ENCODE peak calls at places on chromosomes 7 and 10, in eight cellular contexts. V is fibroblast of the aortic adventitia, F is RWPE1, H is OCI-LY7, R is K562, W is foreskin fibroblast, K is DND-41, C is cardiac fibroblast. X is an unnamed sample.

GRCh38 chr7:149226840-149227494 is 12.5 kb upstream of the ZNF212 start:
- DNase-seq in F (no peak), C (no peak), H (no peak), K (no peak), V (no peak), W (peak), R (no peak), X (no peak)

GRCh38 chr7:131431289-131431688 is 103.6 kb downstream of the MKLN1 start:
- DNase-seq in R (no peak), C (peak), F (peak), W (no peak), V (peak), K (no peak), H (no peak), X (no peak)

GRCh38 chr7:71633571-71634008 is 501.6 kb downstream of the GALNT17 start:
- DNase-seq in K (no peak), W (peak), R (no peak), C (peak), F (peak), V (peak), H (no peak), X (peak)

GRCh38 chr7:33636359-33636758 is 269.0 kb upstream of the BMPER start:
- DNase-seq in R (no peak), K (no peak), F (no peak), C (no peak), V (no peak), H (no peak), W (no peak), X (no peak)

GRCh38 chr10:103676851-103677417 is 178.4 kb downstream of the SH3PXD2A start:
- DNase-seq in C (peak), R (no peak), V (peak), W (peak), F (peak), H (no peak), K (no peak), X (peak)

GRCh38 chr7:31850601-31851000 is 163.6 kb downstream of the PPP1R17 start:
- DNase-seq in H (no peak), F (no peak), R (no peak), W (no peak), C (no peak), V (no peak), K (no peak), X (no peak)

GRCh38 chr7:48887500-48887899 is 36.8 kb upstream of the CDC14C start:
- DNase-seq in V (no peak), F (peak), H (no peak), K (no peak), W (no peak), R (no peak), C (no peak), X (no peak)

GRCh38 chr7:127619681-127620405 is 1.9 kb upstream of the PAX4 start:
- DNase-seq in F (no peak), C (no peak), V (no peak), K (no peak), R (no peak), H (no peak), W (no peak), X (no peak)

GRCh38 chr7:159115601-159116501 is 28.8 kb downstream of the VIPR2 start:
- DNase-seq in R (no peak), W (no peak), C (no peak), V (no peak), H (no peak), K (no peak), F (no peak), X (no peak)

GRCh38 chr7:66238712-66239466 is 33.8 kb downstream of the TPST1 start:
- DNase-seq in K (no peak), F (no peak), H (no peak), W (no peak), V (no peak), R (no peak), C (no peak), X (no peak)

GRCh38 chr10:132807621-132808049 is 21.7 kb upstream of the NKX6-2 start:
- DNase-seq in W (no peak), K (no peak), R (no peak), F (no peak), V (no peak), C (no peak), H (no peak), X (no peak)

GRCh38 chr7:21507627-21508343 is 35.1 kb upstream of the DNAH11 start:
- DNase-seq in K (no peak), R (peak), H (peak), W (peak), C (peak), V (peak), F (no peak), X (no peak)

GRCh38 chr10:43644252-43644651 is 4.4 kb downstream of the ZNF32 start:
- DNase-seq in C (peak), K (no peak), V (peak), H (no peak), W (no peak), F (no peak), R (no peak), X (no peak)

GRCh38 chr10:93065675-93066543 is 5.3 kb downstream of the CYP26C1 start:
- DNase-seq in W (no peak), K (no peak), H (no peak), F (no peak), V (no peak), R (no peak), C (no peak), X (no peak)

GRCh38 chr10:101140084-101140949 is 9.2 kb downstream of the TLX1 start:
- DNase-seq in F (no peak), V (no peak), C (no peak), K (no peak), H (no peak), W (no peak), R (no peak), X (no peak)

GRCh38 chr7:115224923-115225322 is 303.0 kb downstream of the MDFIC start:
- DNase-seq in F (no peak), V (no peak), K (no peak), R (no peak), H (no peak), W (no peak), C (no peak), X (no peak)

GRCh38 chr10:87860156-87860795 is 3.1 kb downstream of the KLLN start:
- DNase-seq in H (peak), W (peak), F (peak), C (peak), V (peak), K (peak), R (peak), X (no peak)

GRCh38 chr7:103628742-103629141 is 182.7 kb upstream of the SLC26A5 start:
- DNase-seq in K (no peak), H (no peak), W (no peak), V (no peak), C (no peak), R (no peak), F (no peak), X (no peak)

GRCh38 chr10:36730316-36730715 is 395.1 kb upstream of the ANKRD30A start:
- DNase-seq in K (no peak), V (no peak), C (no peak), F (peak), H (no peak), W (no peak), R (no peak), X (no peak)

GRCh38 chr7:82605247-82605864 is 161.8 kb upstream of the CACNA2D1 start:
- DNase-seq in R (peak), F (peak), H (peak), W (peak), V (peak), C (peak), K (peak), X (no peak)

GRCh38 chr7:130667593-130668257 is 823 bp downstream of the COPG2 start:
- DNase-seq in C (peak), K (no peak), F (no peak), W (no peak), R (peak), V (no peak), H (no peak), X (no peak)

GRCh38 chr7:24134535-24134934 is 149.5 kb upstream of the NPY start:
- DNase-seq in F (no peak), C (no peak), H (no peak), W (no peak), V (no peak), K (no peak), R (no peak), X (no peak)

GRCh38 chr7:157615852-157616251 is 279.0 kb downstream of the DNAJB6 start:
- DNase-seq in H (no peak), V (no peak), W (no peak), C (no peak), R (no peak), K (no peak), F (no peak), X (no peak)

GRCh38 chr7:92415225-92415624 is 32.1 kb upstream of the GATAD1 start:
- DNase-seq in H (no peak), K (no peak), V (peak), C (peak), R (no peak), W (peak), F (no peak), X (no peak)

GRCh38 chr10:1033601-1034000 is 7.9 kb upstream of the IDI2 start:
- DNase-seq in C (no peak), W (no peak), V (no peak), R (no peak), H (no peak), K (no peak), F (no peak), X (no peak)

GRCh38 chr10:43211431-43212042 is 55.3 kb downstream of the RASGEF1A start:
- DNase-seq in K (no peak), H (no peak), V (no peak), F (no peak), W (no peak), C (no peak), R (no peak), X (no peak)

GRCh38 chr10:103197891-103198290 is 4.8 kb upstream of the NT5C2 start:
- DNase-seq in R (no peak), W (no peak), F (no peak), K (no peak), C (no peak), V (no peak), H (no peak), X (no peak)

GRCh38 chr7:2169923-2170575 is 62.7 kb downstream of the MAD1L1 start:
- DNase-seq in F (peak), K (no peak), R (no peak), H (no peak), W (no peak), V (no peak), C (no peak), X (no peak)

GRCh38 chr7:21345361-21345760 is 82.5 kb upstream of the SP4 start:
- DNase-seq in V (no peak), C (no peak), F (no peak), K (no peak), R (no peak), W (no peak), H (no peak), X (no peak)

GRCh38 chr10:44978570-44979280 is at the start of gene DEPP1:
- DNase-seq in W (peak), H (no peak), F (peak), C (peak), V (peak), K (no peak), R (peak), X (no peak)
- TF ChIP-seq CTCF in W (no peak), H (no peak), F (no peak), C (peak), V (peak), K (no peak), R (no peak), X (no peak)

GRCh38 chr7:37826825-37827224 is 21.6 kb upstream of the NME8 start:
- DNase-seq in V (no peak), C (no peak), H (no peak), K (no peak), R (no peak), W (no peak), F (no peak), X (no peak)
- TF ChIP-seq CTCF in V (no peak), C (no peak), H (no peak), K (no peak), R (no peak), W (no peak), F (no peak), X (no peak)

DNA sequence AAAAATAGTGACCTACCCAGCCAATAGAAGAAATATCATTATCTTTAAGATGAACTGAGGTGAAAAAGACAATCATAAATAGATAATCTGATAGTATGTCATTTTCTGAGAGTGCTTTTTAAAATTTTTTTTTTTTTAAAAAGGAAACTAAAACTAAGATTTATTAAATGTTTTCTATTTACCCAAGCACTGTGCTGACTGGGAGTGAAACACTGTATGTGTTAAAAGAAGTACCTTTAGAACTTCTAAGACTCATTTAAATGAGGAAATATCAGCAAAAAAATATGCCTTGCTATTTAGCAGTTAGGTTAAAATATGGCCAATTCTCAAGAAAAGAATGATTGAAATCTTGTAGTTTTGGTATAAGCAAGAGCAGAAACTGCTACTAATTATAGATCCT is 39.4 kb upstream of the WNT2 start:
- DNase-seq in C (no peak), R (no peak), F (no peak), V (no peak), W (no peak), H (no peak), K (no peak), X (no peak)
- TF ChIP-seq CTCF in C (no peak), R (no peak), F (no peak), V (no peak), W (no peak), H (no peak), K (no peak), X (no peak)

GRCh38 chr10:107168739-107169138 is 4.2 kb upstream of the SORCS1 start:
- DNase-seq in W (no peak), R (no peak), K (no peak), H (no peak), C (no peak), F (no peak), V (no peak), X (no peak)

GRCh38 chr10:107163086-107163880 is 1.2 kb downstream of the SORCS1 start:
- DNase-seq in K (no peak), W (no peak), R (no peak), V (no peak), F (no peak), H (no peak), C (peak), X (no peak)

GRCh38 chr10:107163904-107164861 is at the start of gene SORCS1:
- DNase-seq in H (no peak), K (no peak), C (peak), W (peak), V (no peak), F (no peak), R (peak), X (no peak)

GRCh38 chr10:107165007-107165406 is 501 bp upstream of the SORCS1 start:
- DNase-seq in F (no peak), K (no peak), V (no peak), R (no peak), C (no peak), W (no peak), H (no peak), X (no peak)

GRCh38 chr10:107166378-107166777 is 1.9 kb upstream of the SORCS1 start:
- DNase-seq in V (no peak), R (no peak), C (no peak), F (no peak), H (no peak), W (no peak), K (no peak), X (no peak)
- TF ChIP-seq CTCF in V (no peak), R (no peak), C (no peak), F (no peak), H (no peak), W (no peak), K (no peak), X (no peak)